ENCODE peak calls at places on chromosomes 12 and 14, in six cellular contexts. S is choroid plexus epithelial cell; Y is activated CD8-positive, alpha-beta T cell treated with anti-CD3 and anti-CD28 coated beads, Interleukin-2, amount 10 ng/mL, durations not matched to agents 7 days and 5 days; G is DMS 273 treated with DMSO at 0.1 percent for 48 hours; P is psoas muscle; L is MM.1S. W is an unnamed sample.

GRCh38 chr12:94969424-94969823 is 34.1 kb downstream of the NDUFA12 start:
- DNase-seq in S (no peak), Y (no peak), G (no peak), P (no peak), L (no peak), W (no peak)

GRCh38 chr12:12474931-12475485 is 87.7 kb downstream of the DUSP16 start:
- DNase-seq in S (peak; percentile 17), Y (peak; percentile 73), G (no peak), P (no peak), L (no peak), W (peak; percentile 42)

GRCh38 chr12:13182881-13183280 is 13.6 kb upstream of the EMP1 start:
- DNase-seq in S (no peak), Y (no peak), G (no peak), P (no peak), L (no peak), W (no peak)

GRCh38 chr12:49893753-49894752 is 9.6 kb downstream of the FAIM2 start:
- DNase-seq in S (peak; percentile 31), Y (no peak), G (no peak), P (no peak), L (no peak), W (peak; percentile 21)

GRCh38 chr12:46386360-46386867 is 13.8 kb upstream of the SLC38A2 start:
- DNase-seq in S (peak; percentile 97), Y (no peak), G (no peak), P (no peak), L (no peak), W (peak; percentile 97)

GRCh38 chr14:78405071-78405856 is 235.1 kb downstream of the NRXN3 start:
- DNase-seq in S (peak; percentile 17), Y (no peak), G (no peak), P (no peak), L (no peak), W (no peak)

GRCh38 chr12:2258035-2258434 is 205.2 kb downstream of the CACNA1C start:
- DNase-seq in S (peak; percentile 72), Y (no peak), G (no peak), P (no peak), L (no peak), W (peak; percentile 73)

GRCh38 chr12:87413784-87414183 is 615.4 kb downstream of the C12orf50 start:
- DNase-seq in S (peak; percentile 94), Y (no peak), G (no peak), P (no peak), L (no peak), W (peak; percentile 94)

GRCh38 chr12:67977668-67978067 is 11.6 kb upstream of the IFNG-AS1 start:
- DNase-seq in S (no peak), Y (no peak), G (no peak), P (no peak), L (no peak), W (no peak)

GRCh38 chr12:102956738-102957338 is 636 bp upstream of the ASCL1 start:
- DNase-seq in S (no peak), Y (no peak), G (no peak), P (no peak), L (no peak), W (no peak)

GRCh38 chr12:93448796-93449195 is 7.0 kb upstream of the UBE2N start:
- DNase-seq in S (no peak), Y (no peak), G (no peak), P (no peak), L (no peak), W (no peak)

GRCh38 chr14:67627519-67627918 is 7.8 kb downstream of the ARG2 start:
- DNase-seq in S (no peak), Y (no peak), G (no peak), P (no peak), L (no peak), W (no peak)

GRCh38 chr14:75267141-75267601 is 11.5 kb upstream of the FOS start:
- DNase-seq in S (peak; percentile 94), Y (no peak), G (no peak), P (no peak), L (no peak), W (peak; percentile 83)

GRCh38 chr12:122979908-122980191 is 631 bp upstream of the ARL6IP4 start:
- DNase-seq in S (peak; percentile 21), Y (no peak), G (no peak), P (no peak), L (no peak), W (peak; percentile 12)

W was measured in fibroblast of pulmonary artery.